ENCODE peak calls at places on chromosomes 3 and 15, in seven cellular contexts. G is SK-N-SH; Y is endothelial cell; O is progenitor cell of endocrine pancreas; N is stimulated activated CD8-positive, alpha-beta memory T cell treated with anti-CD3 and anti-CD28 coated beads, Interleukin-4, amount 100 ng/mL, for 48 hours; C is hippocampal formation; J is CD8-positive, alpha-beta T cell. U is an unnamed sample.
A peak's percentile ranks its signal among the peaks of the same experiment; 100 is the strongest.

GRCh38 chr3:23159929-23160328 is 43.2 kb upstream of the UBE2E2 start:
- DNase-seq in G (no peak), Y (no peak), O (no peak), N (no peak), C (no peak), J (no peak), U (no peak)

GRCh38 chr3:5787863-5788488 is 600.5 kb downstream of the EDEM1 start:
- DNase-seq in G (peak; percentile 22), Y (no peak), O (no peak), N (no peak), C (peak; percentile 75), J (no peak), U (no peak)

GRCh38 chr3:122310361-122310760 is 14.7 kb upstream of the CSTA start:
- DNase-seq in G (no peak), Y (no peak), O (no peak), N (no peak), C (no peak), J (no peak), U (no peak)

GRCh38 chr3:166510382-166510781 is 673.2 kb upstream of the BCHE start:
- DNase-seq in G (no peak), Y (no peak), O (no peak), N (no peak), C (no peak), J (no peak), U (no peak)

GRCh38 chr15:48505067-48505466 is 140.4 kb downstream of the FBN1 start:
- DNase-seq in G (no peak), Y (no peak), O (no peak), N (no peak), C (no peak), J (no peak), U (no peak)

GRCh38 chr3:109640146-109640652 is 302.9 kb upstream of the DPPA4 start:
- DNase-seq in G (no peak), Y (no peak), O (no peak), N (no peak), C (no peak), J (no peak), U (no peak)

GRCh38 chr15:69643476-69643875 is 190.9 kb downstream of the RPLP1 start:
- DNase-seq in G (no peak), Y (no peak), O (no peak), N (no peak), C (no peak), J (peak; percentile 32), U (no peak)

GRCh38 chr3:139121513-139122220 is 77.0 kb upstream of the PRR23C start:
- DNase-seq in G (no peak), Y (no peak), O (no peak), N (peak; percentile 1), C (no peak), J (no peak), U (no peak)

GRCh38 chr15:63366451-63366850 is 15.2 kb downstream of the CA12 start:
- DNase-seq in G (no peak), Y (no peak), O (no peak), N (no peak), C (no peak), J (no peak), U (no peak)

GRCh38 chr3:48456466-48456865 is 9.9 kb downstream of the ATRIP start:
- DNase-seq in G (no peak), Y (no peak), O (no peak), N (no peak), C (no peak), J (no peak), U (no peak)

GRCh38 chr3:32249184-32249782 is 10.8 kb downstream of the CMTM8 start:
- DNase-seq in G (no peak), Y (no peak), O (no peak), N (no peak), C (no peak), J (no peak), U (no peak)

GRCh38 chr15:55407631-55407948 is 569 bp downstream of the CCPG1 start:
- DNase-seq in G (no peak), Y (no peak), O (no peak), N (no peak), C (no peak), J (no peak), U (no peak)

GRCh38 chr15:82768414-82769081 is 37.3 kb downstream of the FSD2 start:
- DNase-seq in G (no peak), Y (no peak), O (no peak), N (no peak), C (no peak), J (no peak), U (no peak)

GRCh38 chr3:112640864-112641751 is at the start of gene CCDC80:
- DNase-seq in G (no peak), Y (no peak), O (no peak), N (no peak), C (no peak), J (no peak), U (no peak)

GRCh38 chr3:128784228-128784627 is 58.2 kb downstream of the RAB7A start:
- DNase-seq in G (peak; percentile 48), Y (peak; percentile 63), O (peak; percentile 28), N (peak; percentile 72), C (peak; percentile 16), J (peak; percentile 77), U (peak; percentile 26)

GRCh38 chr15:46039703-46040102 is 404.9 kb downstream of the SQOR start:
- DNase-seq in G (no peak), Y (no peak), O (no peak), N (no peak), C (no peak), J (no peak), U (no peak)

GRCh38 chr3:168889666-168890065 is 773.8 kb downstream of the MECOM start:
- DNase-seq in G (no peak), Y (no peak), O (no peak), N (no peak), C (no peak), J (no peak), U (no peak)

GRCh38 chr3:38349684-38350359 is 3.2 kb downstream of the XYLB start:
- DNase-seq in G (no peak), Y (no peak), O (no peak), N (no peak), C (no peak), J (no peak), U (no peak)

GRCh38 chr3:109176726-109177125 is 40.2 kb downstream of the C3orf85 start:
- DNase-seq in G (no peak), Y (no peak), O (no peak), N (no peak), C (no peak), J (no peak), U (no peak)

GRCh38 chr15:71691700-71692417 is 118.5 kb upstream of the NR2E3 start:
- DNase-seq in G (no peak), Y (no peak), O (no peak), N (no peak), C (no peak), J (no peak), U (no peak)

GRCh38 chr3:120469440-120470415 is 18.9 kb upstream of the FSTL1 start:
- DNase-seq in G (no peak), Y (no peak), O (no peak), N (no peak), C (no peak), J (no peak), U (no peak)

GRCh38 chr15:79779739-79780138 is 117.1 kb downstream of the MTHFS start:
- DNase-seq in G (no peak), Y (no peak), O (no peak), N (peak; percentile 33), C (no peak), J (no peak), U (no peak)

GRCh38 chr3:166446986-166447385 is 609.8 kb upstream of the BCHE start:
- DNase-seq in G (no peak), Y (no peak), O (no peak), N (no peak), C (no peak), J (no peak), U (no peak)

GRCh38 chr3:76352069-76352847 is 566.9 kb upstream of the ZNF717 start:
- DNase-seq in G (no peak), Y (no peak), O (no peak), N (no peak), C (no peak), J (no peak), U (no peak)

GRCh38 chr3:58164916-58165821 is 45.6 kb downstream of the DNASE1L3 start:
- DNase-seq in G (no peak), Y (no peak), O (no peak), N (no peak), C (no peak), J (no peak), U (no peak)

GRCh38 chr3:100140976-100141375 is 26.7 kb upstream of the FILIP1L start:
- DNase-seq in G (no peak), Y (no peak), O (no peak), N (no peak), C (no peak), J (no peak), U (no peak)

GRCh38 chr3:10655131-10655530 is 149.7 kb upstream of the ATP2B2 start:
- DNase-seq in G (no peak), Y (no peak), O (no peak), N (no peak), C (no peak), J (peak; percentile 9), U (no peak)

GRCh38 chr3:115092220-115092791 is 54.8 kb downstream of the ZBTB20 start:
- DNase-seq in G (peak; percentile 47), Y (peak; percentile 61), O (peak; percentile 17), N (peak; percentile 60), C (peak; percentile 94), J (peak; percentile 65), U (peak; percentile 52)

GRCh38 chr3:141060287-141060686 is 9.1 kb downstream of the SPSB4 start:
- DNase-seq in G (no peak), Y (no peak), O (no peak), N (no peak), C (no peak), J (peak; percentile 15), U (no peak)

GRCh38 chr3:149815318-149815717 is 2.3 kb downstream of the RNF13 start:
- DNase-seq in G (no peak), Y (no peak), O (no peak), N (no peak), C (no peak), J (no peak), U (no peak)

GRCh38 chr3:175433026-175433668 is 574.0 kb downstream of the NAALADL2 start:
- DNase-seq in G (no peak), Y (no peak), O (no peak), N (no peak), C (no peak), J (no peak), U (no peak)